ENCODE peak calls at places on chromosomes 6 and 20, in six cellular contexts. A, Z, P, I, D and E are unnamed samples.

GRCh38 chr6:43953256-43953655 is 174.0 kb downstream of the MRPL14 start:
- DNase-seq in Z (no peak), P (no peak), D (no peak), A (no peak), I (no peak), E (no peak)

GRCh38 chr20:45044084-45044573 is 56.8 kb downstream of the KCNS1 start:
- DNase-seq in I (peak; percentile 75), P (peak; percentile 82), D (peak; percentile 66), Z (peak; percentile 57), A (peak; percentile 36), E (peak; percentile 87)

GRCh38 chr6:110178626-110179405 is 654 bp downstream of the WASF1 start:
- DNase-seq in P (peak; percentile 74), A (peak; percentile 72), I (peak; percentile 73), D (peak; percentile 39), Z (peak; percentile 42), E (peak; percentile 70)

GRCh38 chr20:23152308-23152892 is 66.3 kb upstream of the CD93 start:
- DNase-seq in A (no peak), Z (no peak), P (peak; percentile 90), I (peak; percentile 36), D (peak; percentile 56), E (no peak)

GRCh38 chr6:12886961-12887775 is 170.6 kb downstream of the PHACTR1 start:
- DNase-seq in A (no peak), D (no peak), I (no peak), P (no peak), Z (no peak), E (peak; percentile 56)

GRCh38 chr6:12270551-12271228 is 19.5 kb upstream of the EDN1 start:
- DNase-seq in P (no peak), I (no peak), Z (no peak), D (no peak), A (no peak), E (no peak)

GRCh38 chr6:110816677-110817076 is 1.4 kb upstream of the CDK19 start:
- DNase-seq in D (peak; percentile 67), P (no peak), I (no peak), Z (no peak), A (no peak), E (peak; percentile 10)

GRCh38 chr6:20156824-20157223 is 55.4 kb downstream of the MBOAT1 start:
- DNase-seq in D (no peak), P (no peak), A (no peak), Z (no peak), I (no peak), E (no peak)

GRCh38 chr6:83292900-83293843 is 100.0 kb downstream of the RWDD2A start:
- DNase-seq in I (no peak), D (no peak), A (no peak), P (no peak), Z (no peak), E (no peak)

GRCh38 chr20:57940376-57940775 is 230.6 kb upstream of the PMEPA1 start:
- DNase-seq in D (no peak), I (no peak), A (no peak), Z (no peak), P (no peak), E (no peak)
- TF ChIP-seq REST in D (no peak), I (no peak), A (no peak), Z (no peak), P (no peak), E (no peak)

GRCh38 chr6:108727966-108728730 is 120.1 kb upstream of the ARMC2 start:
- DNase-seq in Z (no peak), I (no peak), A (no peak), D (no peak), P (no peak), E (no peak)
- TF ChIP-seq REST in Z (no peak), I (no peak), A (no peak), D (no peak), P (no peak), E (no peak)

GRCh38 chr20:4633379-4633778 is 88.3 kb upstream of the PRND start:
- DNase-seq in D (no peak), I (no peak), Z (no peak), P (no peak), A (no peak), E (no peak)
- TF ChIP-seq REST in D (no peak), I (no peak), Z (no peak), P (no peak), A (no peak), E (no peak)

GRCh38 chr6:45003961-45004360 is 324.2 kb upstream of the RUNX2 start:
- DNase-seq in A (no peak), D (no peak), P (no peak), I (no peak), Z (no peak), E (no peak)
- TF ChIP-seq REST in A (no peak), D (no peak), P (no peak), I (no peak), Z (no peak), E (no peak)

GRCh38 chr20:43774754-43775153 is 48.0 kb upstream of the GTSF1L start:
- DNase-seq in Z (no peak), P (no peak), A (no peak), I (no peak), D (no peak), E (no peak)
- TF ChIP-seq REST in Z (no peak), P (no peak), A (no peak), I (no peak), D (no peak), E (no peak)

GRCh38 chr6:123316733-123317323 is 319.9 kb downstream of the TRDN start:
- DNase-seq in A (peak; percentile 0), D (no peak), P (peak; percentile 9), I (peak; percentile 8), Z (no peak), E (peak; percentile 56)
- TF ChIP-seq REST in A (no peak), D (no peak), P (no peak), I (no peak), Z (no peak), E (no peak)

DNA sequence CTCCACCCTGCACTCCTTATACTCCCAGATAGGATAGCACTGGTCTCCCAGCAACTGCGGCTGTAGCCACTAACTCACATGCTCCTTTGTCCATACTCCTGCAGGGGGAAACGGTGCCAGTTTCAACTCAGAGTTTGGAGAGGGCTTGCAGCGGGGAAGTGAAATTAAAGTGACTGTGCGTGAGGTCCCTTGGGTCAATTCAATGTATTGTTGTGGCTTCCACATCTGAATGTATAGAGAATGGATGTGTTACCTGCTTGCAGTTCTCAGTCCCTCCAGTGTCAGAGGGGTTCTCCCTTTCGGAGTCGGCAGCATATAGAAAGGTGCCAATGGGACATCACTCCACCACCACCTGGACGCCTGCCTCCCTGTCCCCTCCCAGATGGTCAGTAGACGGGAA is 93.6 kb upstream of the CNKSR3 start:
- DNase-seq in P (no peak), Z (no peak), D (no peak), A (no peak), I (no peak), E (peak; percentile 29)
- TF ChIP-seq REST in P (no peak), Z (no peak), D (no peak), A (no peak), I (no peak), E (no peak)

GRCh38 chr6:143468026-143468425 is 17.4 kb downstream of the PEX3 start:
- DNase-seq in Z (no peak), I (no peak), A (no peak), D (no peak), P (no peak), E (no peak)

DNA sequence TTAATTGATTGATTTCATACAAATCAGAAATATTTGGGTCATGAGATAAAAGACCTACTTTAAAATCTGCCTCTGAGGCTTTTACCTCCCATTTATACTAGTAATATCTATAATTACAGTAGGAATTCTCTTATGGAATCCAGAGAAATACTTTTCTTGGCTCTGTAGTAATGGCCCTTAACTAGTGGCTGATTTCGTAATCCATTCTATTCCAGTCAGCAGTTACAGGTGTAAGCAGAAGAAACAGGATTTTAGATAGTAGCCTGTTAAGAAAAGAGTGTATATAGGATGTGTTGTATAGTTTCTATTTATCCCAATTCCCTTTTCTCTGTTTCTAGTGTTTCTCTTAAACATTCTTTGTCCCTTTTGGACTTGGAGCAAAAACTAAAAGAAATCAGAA is 21.2 kb downstream of the PEX3 start:
- DNase-seq in P (no peak), A (no peak), I (no peak), Z (no peak), D (no peak), E (no peak)
- TF ChIP-seq REST in P (no peak), A (no peak), I (no peak), Z (no peak), D (no peak), E (no peak)

DNA sequence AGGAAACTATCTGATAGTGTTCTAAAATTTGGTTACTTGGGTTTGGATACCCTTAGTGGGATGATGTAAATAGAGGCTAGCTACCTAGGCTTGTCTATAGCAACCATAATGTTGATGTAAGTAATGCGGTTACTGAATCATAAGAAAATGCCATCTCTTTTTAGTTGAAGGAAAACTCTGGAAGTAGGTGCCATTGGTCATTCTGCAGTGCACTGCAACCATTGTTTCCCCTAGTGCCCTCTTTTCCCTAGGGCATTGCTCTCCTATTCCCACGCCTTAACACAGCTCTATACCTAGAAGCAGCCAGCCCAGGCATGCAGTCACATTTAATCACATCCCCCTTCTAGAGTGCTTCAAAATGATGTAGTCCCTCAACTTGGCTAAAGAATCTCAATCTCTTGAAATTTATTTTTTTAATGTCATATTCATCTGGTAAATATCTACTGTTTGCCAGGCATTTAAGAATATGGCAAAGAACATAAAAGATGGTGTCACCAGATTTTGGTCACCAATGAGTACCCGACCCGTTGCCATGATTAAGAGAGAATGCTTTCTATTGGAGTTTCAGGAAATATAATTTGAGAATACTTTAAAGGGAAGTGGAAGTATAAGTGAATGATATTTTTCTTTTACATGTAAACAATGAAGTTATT is 10.4 kb downstream of the LOC128125822 start:
- DNase-seq in A (no peak), Z (no peak), I (no peak), D (no peak), P (no peak), E (peak; percentile 5)
- TF ChIP-seq REST in A (no peak), Z (no peak), I (no peak), D (no peak), P (no peak), E (no peak)

DNA sequence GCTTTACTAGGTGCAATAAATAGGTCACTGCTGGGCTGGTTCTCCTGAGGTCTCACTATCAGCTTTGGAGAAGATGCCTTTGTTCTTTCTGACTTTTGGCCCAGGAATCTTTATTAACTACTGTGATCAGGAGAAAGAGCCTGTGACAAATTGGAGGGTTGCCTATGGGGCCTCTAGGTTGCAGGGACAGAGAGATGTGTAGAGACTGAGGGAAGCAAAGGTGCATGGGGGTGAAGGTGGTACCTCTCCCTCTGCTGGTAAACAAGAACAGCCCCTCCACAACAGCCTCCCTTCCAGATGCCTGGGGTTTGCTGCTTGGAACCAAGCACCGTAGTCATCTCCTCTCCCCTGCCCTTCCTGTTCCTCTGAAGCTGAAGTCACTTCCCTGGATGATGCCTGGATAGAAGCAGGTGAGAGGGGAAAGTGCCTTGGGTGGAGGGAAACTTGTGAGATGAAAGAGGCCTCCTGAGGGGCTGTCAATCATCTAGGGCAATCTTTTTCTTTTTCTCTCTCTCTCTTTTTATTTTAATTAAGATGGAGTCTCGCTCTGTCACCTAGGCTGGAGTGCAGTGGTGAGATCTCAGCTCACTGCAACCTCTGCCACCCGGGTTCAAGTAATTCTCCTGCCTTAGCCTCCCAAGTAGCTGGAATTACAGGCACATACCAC is 57.4 kb upstream of the DUSP22 start:
- DNase-seq in I (no peak), D (no peak), Z (no peak), P (no peak), A (no peak), E (no peak)
- TF ChIP-seq REST in I (no peak), D (no peak), Z (no peak), P (no peak), A (no peak), E (no peak)